ENCODE peak calls at places on chromosomes 7 and 10, in seven cellular contexts. Q is activated naive CD8-positive, alpha-beta T cell treated with anti-CD3 and anti-CD28 coated beads, Interleukin-2, amount 50 U/mL, for 24 hours; Z is hippocampal formation; G is astrocyte of the cerebellum; P is HCT116; K is substantia nigra; N is stimulated activated CD8-positive, alpha-beta memory T cell treated with anti-CD3 and anti-CD28 coated beads, Interleukin-2, amount 100 ng/mL, for 48 hours. S is an unnamed sample.

GRCh38 chr7:38411404-38411803 is 138.0 kb upstream of the TARP start:
- DNase-seq in Q (no peak), Z (no peak), G (no peak), P (peak), K (no peak), N (no peak), S (no peak)

GRCh38 chr7:72805526-72806494 is 22.2 kb downstream of the TYW1B start:
- DNase-seq in Q (no peak), Z (no peak), G (no peak), P (no peak), K (no peak), N (no peak), S (no peak)

GRCh38 chr10:71850021-71850744 is 868 bp downstream of the PSAP start:
- DNase-seq in Q (no peak), Z (no peak), G (no peak), P (no peak), K (no peak), N (no peak), S (no peak)

GRCh38 chr10:69088801-69089501 is 1.0 kb downstream of the SRGN start:
- DNase-seq in Q (no peak), Z (no peak), G (no peak), P (no peak), K (no peak), N (no peak), S (no peak)

GRCh38 chr7:127683776-127684681 is 32.0 kb downstream of the SND1 start:
- DNase-seq in Q (no peak), Z (no peak), G (no peak), P (no peak), K (no peak), N (no peak), S (no peak)

GRCh38 chr7:27112960-27113949 is 10.8 kb upstream of the HOXA2 start:
- DNase-seq in Q (no peak), Z (no peak), G (no peak), P (peak), K (no peak), N (no peak), S (no peak)

GRCh38 chr10:113494736-113495135 is 58.1 kb upstream of the HABP2 start:
- DNase-seq in Q (no peak), Z (no peak), G (no peak), P (no peak), K (no peak), N (no peak), S (no peak)

GRCh38 chr7:108014747-108015682 is 12.1 kb upstream of the LAMB1 start:
- DNase-seq in Q (no peak), Z (no peak), G (peak), P (peak), K (no peak), N (no peak), S (no peak)

GRCh38 chr10:6713716-6714115 is 133.6 kb upstream of the PRKCQ start:
- DNase-seq in Q (no peak), Z (no peak), G (no peak), P (no peak), K (no peak), N (no peak), S (no peak)

GRCh38 chr7:9978111-9979064 is 995.3 kb upstream of the PHF14 start:
- DNase-seq in Q (no peak), Z (no peak), G (no peak), P (no peak), K (no peak), N (no peak), S (no peak)

GRCh38 chr7:155598810-155599210 is 45.7 kb upstream of the RBM33 start:
- DNase-seq in Q (peak), Z (peak), G (peak), P (peak), K (peak), N (peak), S (peak)

GRCh38 chr10:61160253-61160652 is 216.3 kb upstream of the RHOBTB1 start:
- DNase-seq in Q (no peak), Z (no peak), G (no peak), P (no peak), K (no peak), N (no peak), S (no peak)

GRCh38 chr7:3887071-3887691 is 586.1 kb downstream of the SDK1 start:
- DNase-seq in Q (no peak), Z (no peak), G (no peak), P (no peak), K (no peak), N (no peak), S (no peak)